ENCODE peak calls at places on chromosomes 5 and 9, in nine cellular contexts. U, B, J, D, L, A, F, G and E are unnamed samples.

GRCh38 chr5:131171276-131171815 is 602 bp downstream of the LYRM7 start:
- DNase-seq in U (no peak), B (peak), J (no peak), D (no peak), L (peak), A (no peak), F (peak), G (no peak), E (no peak)

GRCh38 chr5:31768046-31768445 is 129.1 kb downstream of the PDZD2 start:
- DNase-seq in U (no peak), B (no peak), J (no peak), D (no peak), L (no peak), A (no peak), F (no peak), G (peak), E (no peak)

GRCh38 chr5:97046270-97046982 is 96.0 kb downstream of the LIX1 start:
- DNase-seq in U (no peak), B (peak), J (no peak), D (no peak), L (no peak), A (peak), F (no peak), G (no peak), E (no peak)

GRCh38 chr5:140084466-140084865 is 29.4 kb upstream of the PURA start:
- DNase-seq in U (no peak), B (peak), J (no peak), D (no peak), L (no peak), A (no peak), F (no peak), G (peak), E (no peak)

GRCh38 chr5:127865273-127865672 is 162.1 kb downstream of the CCDC192 start:
- DNase-seq in U (no peak), B (no peak), J (no peak), D (no peak), L (no peak), A (no peak), F (no peak), G (no peak), E (no peak)

GRCh38 chr5:151020304-151021031 is at the start of gene GPX3:
- DNase-seq in U (peak), B (peak), J (no peak), D (no peak), L (peak), A (peak), F (peak), G (peak), E (no peak)

GRCh38 chr5:140549237-140550144 is 2.0 kb downstream of the EIF4EBP3 start:
- DNase-seq in U (peak), B (peak), J (peak), D (no peak), L (peak), A (peak), F (no peak), G (no peak), E (no peak)

GRCh38 chr9:130957451-130958203 is 18.6 kb upstream of the FIBCD1 start:
- DNase-seq in U (no peak), B (no peak), J (no peak), D (no peak), L (no peak), A (no peak), F (no peak), G (no peak), E (no peak)

GRCh38 chr5:72194846-72195245 is 87.6 kb downstream of the MAP1B start:
- DNase-seq in U (no peak), B (no peak), J (no peak), D (no peak), L (no peak), A (no peak), F (no peak), G (no peak), E (no peak)

GRCh38 chr5:168892618-168893017 is 313.4 kb upstream of the PANK3 start:
- DNase-seq in U (no peak), B (no peak), J (no peak), D (no peak), L (no peak), A (no peak), F (no peak), G (no peak), E (no peak)

GRCh38 chr5:62779010-62779422 is 200.4 kb downstream of the LRRC70 start:
- DNase-seq in U (peak), B (peak), J (peak), D (no peak), L (no peak), A (peak), F (peak), G (no peak), E (no peak)

GRCh38 chr9:91302831-91303230 is 58.9 kb downstream of the AUH start:
- DNase-seq in U (peak), B (peak), J (peak), D (no peak), L (peak), A (peak), F (no peak), G (no peak), E (peak)

GRCh38 chr5:157456301-157456700 is 3.7 kb upstream of the NIPAL4 start:
- DNase-seq in U (no peak), B (no peak), J (no peak), D (no peak), L (no peak), A (no peak), F (no peak), G (no peak), E (no peak)

GRCh38 chr5:134524219-134524825 is 1.1 kb upstream of the JADE2 start:
- DNase-seq in U (peak), B (peak), J (no peak), D (peak), L (peak), A (peak), F (peak), G (peak), E (no peak)

GRCh38 chr9:114120192-114121014 is 21.3 kb upstream of the KIF12 start:
- DNase-seq in U (no peak), B (no peak), J (no peak), D (no peak), L (no peak), A (no peak), F (no peak), G (no peak), E (no peak)

GRCh38 chr5:75348241-75348640 is 11.2 kb downstream of the HMGCR start:
- DNase-seq in U (no peak), B (no peak), J (peak), D (no peak), L (no peak), A (peak), F (no peak), G (no peak), E (no peak)

GRCh38 chr9:138116521-138116920 is 238.9 kb downstream of the CACNA1B start:
- DNase-seq in U (no peak), B (no peak), J (no peak), D (no peak), L (no peak), A (no peak), F (no peak), G (no peak), E (no peak)

GRCh38 chr5:150242495-150242894 is 47.1 kb downstream of the CAMK2A start:
- DNase-seq in U (no peak), B (no peak), J (no peak), D (no peak), L (no peak), A (no peak), F (no peak), G (no peak), E (no peak)

GRCh38 chr5:96433066-96433447 is at the start of gene PCSK1:
- DNase-seq in U (no peak), B (peak), J (no peak), D (no peak), L (no peak), A (no peak), F (no peak), G (no peak), E (no peak)

GRCh38 chr5:111932207-111932606 is 175.2 kb upstream of the NREP start:
- DNase-seq in U (no peak), B (peak), J (no peak), D (no peak), L (no peak), A (peak), F (no peak), G (no peak), E (no peak)

GRCh38 chr5:31671339-31671741 is 32.4 kb downstream of the PDZD2 start:
- DNase-seq in U (no peak), B (no peak), J (no peak), D (no peak), L (no peak), A (no peak), F (no peak), G (peak), E (no peak)

GRCh38 chr9:20111173-20111843 is 322.5 kb upstream of the SLC24A2 start:
- DNase-seq in U (no peak), B (no peak), J (no peak), D (no peak), L (no peak), A (no peak), F (no peak), G (no peak), E (no peak)

GRCh38 chr5:170863646-170864045 is 1.8 kb downstream of the RANBP17 start:
- DNase-seq in U (no peak), B (peak), J (peak), D (no peak), L (no peak), A (peak), F (no peak), G (no peak), E (no peak)

GRCh38 chr5:96943829-96944228 is 7.9 kb downstream of the LNPEP start:
- DNase-seq in U (no peak), B (peak), J (no peak), D (no peak), L (no peak), A (no peak), F (no peak), G (no peak), E (no peak)

DNA sequence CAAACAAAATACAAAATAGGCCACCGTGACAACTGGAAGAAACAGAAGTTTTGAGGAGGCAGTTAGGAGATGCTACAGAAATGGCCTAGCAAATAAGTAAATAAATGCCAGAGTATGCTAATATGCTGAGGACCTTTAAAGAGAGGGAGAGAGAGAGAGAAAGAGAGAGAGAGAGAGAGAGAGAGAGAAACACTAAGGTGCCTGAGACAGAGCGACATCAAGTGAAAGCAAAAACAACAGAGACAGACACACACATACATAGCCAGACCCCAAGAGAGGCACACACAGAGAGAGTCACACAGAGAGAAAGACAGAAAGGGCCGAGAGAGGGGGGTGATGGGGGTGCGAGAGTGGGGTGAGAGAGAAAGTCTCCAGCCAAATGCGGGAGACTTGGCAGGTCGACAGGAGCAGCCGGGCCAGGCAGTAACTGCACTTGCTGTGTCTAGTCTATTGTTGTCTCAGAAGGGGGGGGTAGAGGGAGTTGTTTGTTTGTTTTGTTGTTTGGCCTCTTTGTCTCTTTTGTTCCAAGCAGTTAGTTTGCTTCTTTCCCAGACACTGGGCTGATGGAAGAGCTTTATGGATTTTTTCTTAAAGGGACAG is 30.1 kb upstream of the NFIB start:
- DNase-seq in U (peak), B (no peak), J (no peak), D (no peak), L (no peak), A (no peak), F (no peak), G (peak), E (no peak)
- H3K27ac ChIP-seq in U (no peak), B (no peak), J (no peak), D (no peak), L (no peak), A (no peak), F (no peak), G (peak), E (no peak)

GRCh38 chr5:126479810-126480209 is 56.6 kb downstream of the GRAMD2B start:
- DNase-seq in U (no peak), B (no peak), J (no peak), D (no peak), L (no peak), A (no peak), F (no peak), G (no peak), E (no peak)
- H3K27ac ChIP-seq in U (no peak), B (no peak), J (no peak), D (no peak), L (no peak), A (no peak), F (no peak), G (peak), E (no peak)

DNA sequence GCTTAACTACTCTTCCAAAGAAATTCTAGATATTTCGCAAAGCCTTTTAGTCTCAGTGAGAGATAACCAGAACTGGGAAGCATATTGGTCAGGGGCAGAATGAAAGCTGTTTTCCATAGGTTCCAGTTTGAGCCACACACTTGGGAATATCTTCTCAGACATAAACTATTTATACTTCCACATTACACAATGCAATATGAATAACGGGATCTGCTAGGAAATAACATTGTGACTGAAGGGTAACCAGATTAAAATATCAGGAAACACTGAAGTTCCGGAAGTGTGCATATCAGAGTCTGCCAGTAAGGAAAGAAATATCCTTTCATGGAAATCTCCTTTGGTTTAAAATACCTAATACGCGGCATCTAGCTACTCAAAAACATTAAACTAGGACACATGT is 56.4 kb downstream of the ST8SIA4 start:
- DNase-seq in U (peak), B (peak), J (no peak), D (no peak), L (no peak), A (no peak), F (no peak), G (no peak), E (no peak)
- H3K27ac ChIP-seq in U (peak), B (no peak), J (no peak), D (no peak), L (no peak), A (no peak), F (no peak), G (peak), E (no peak)

DNA sequence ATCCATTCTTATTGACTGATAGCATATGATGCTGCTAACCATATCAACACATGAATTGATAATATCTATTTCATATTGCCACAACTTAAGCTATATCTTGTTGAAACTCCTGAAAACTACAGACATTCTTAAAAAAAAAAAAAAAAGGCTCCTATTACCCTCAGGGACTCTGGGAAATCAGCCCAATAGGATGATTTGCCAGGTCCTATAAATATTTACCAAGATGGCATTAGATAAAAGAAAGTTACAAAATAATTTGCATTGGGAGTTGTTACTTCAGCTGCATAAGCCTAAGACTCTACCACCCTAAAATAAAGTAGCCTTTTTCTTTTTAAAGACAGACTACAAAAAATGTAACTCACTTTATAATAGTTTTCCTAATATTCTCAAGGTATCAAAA is 84.4 kb downstream of the CDO1 start:
- DNase-seq in U (no peak), B (no peak), J (no peak), D (no peak), L (no peak), A (no peak), F (no peak), G (no peak), E (no peak)
- H3K27ac ChIP-seq in U (no peak), B (no peak), J (no peak), D (no peak), L (no peak), A (no peak), F (no peak), G (no peak), E (no peak)

DNA sequence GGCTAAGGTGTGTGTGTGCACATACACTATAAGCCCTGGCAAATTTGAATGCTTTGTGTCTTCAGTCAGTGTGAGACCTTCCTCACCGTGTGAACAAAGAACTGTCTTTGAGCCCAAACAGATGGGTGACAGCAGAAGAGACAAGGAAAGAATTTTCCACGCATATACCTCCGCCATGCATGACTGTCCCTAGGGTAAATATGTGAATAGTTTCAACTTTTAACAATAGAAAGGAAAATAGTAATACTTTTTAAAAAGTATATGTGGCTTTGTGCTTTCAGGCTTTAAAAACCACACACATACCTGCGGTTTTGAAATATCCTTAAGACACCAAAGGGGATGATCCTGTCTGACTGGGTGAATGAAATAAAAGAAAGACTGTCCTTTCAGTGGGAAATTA is 438.6 kb upstream of the MPDZ start:
- DNase-seq in U (no peak), B (peak), J (peak), D (no peak), L (no peak), A (peak), F (no peak), G (no peak), E (no peak)
- H3K27ac ChIP-seq in U (no peak), B (no peak), J (peak), D (no peak), L (no peak), A (no peak), F (no peak), G (peak), E (peak)

GRCh38 chr9:125470767-125471580 is 209.3 kb downstream of the GAPVD1 start:
- DNase-seq in U (no peak), B (no peak), J (no peak), D (no peak), L (no peak), A (no peak), F (no peak), G (no peak), E (no peak)

GRCh38 chr9:125476645-125477044 is 215.0 kb downstream of the GAPVD1 start:
- DNase-seq in U (no peak), B (no peak), J (no peak), D (no peak), L (no peak), A (no peak), F (no peak), G (no peak), E (no peak)

GRCh38 chr9:125475385-125475784 is 213.8 kb downstream of the GAPVD1 start:
- DNase-seq in U (no peak), B (no peak), J (no peak), D (no peak), L (no peak), A (no peak), F (no peak), G (no peak), E (no peak)

GRCh38 chr9:125472562-125472925 is 210.9 kb downstream of the GAPVD1 start:
- DNase-seq in U (no peak), B (no peak), J (no peak), D (no peak), L (no peak), A (no peak), F (no peak), G (no peak), E (no peak)

GRCh38 chr9:125472926-125473701 is 211.5 kb downstream of the GAPVD1 start:
- DNase-seq in U (peak), B (peak), J (peak), D (no peak), L (no peak), A (peak), F (no peak), G (peak), E (no peak)
- H3K27ac ChIP-seq in U (no peak), B (no peak), J (peak), D (no peak), L (no peak), A (peak), F (no peak), G (peak), E (no peak)

DNA sequence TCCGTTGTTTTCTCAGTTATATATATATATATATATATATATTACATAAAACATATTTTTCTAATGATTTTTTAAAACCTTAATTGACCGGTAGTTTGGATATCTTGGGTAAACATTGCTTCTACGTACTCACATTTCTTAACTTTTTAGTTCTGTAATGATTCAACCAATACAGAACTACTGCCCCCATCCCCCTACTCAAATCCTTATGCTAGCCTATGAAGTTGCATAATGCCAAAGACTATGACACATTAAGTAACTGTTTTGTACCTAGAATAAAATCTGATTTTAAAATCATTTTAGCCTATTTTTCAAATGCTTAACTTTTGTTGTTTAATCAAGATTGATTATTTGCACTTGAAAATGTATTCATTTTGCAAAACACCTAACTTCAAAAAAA is 4.4 kb upstream of the FST start:
- DNase-seq in U (no peak), B (no peak), J (no peak), D (no peak), L (no peak), A (no peak), F (no peak), G (no peak), E (no peak)
- H3K27ac ChIP-seq in U (no peak), B (no peak), J (no peak), D (no peak), L (no peak), A (no peak), F (no peak), G (no peak), E (no peak)

DNA sequence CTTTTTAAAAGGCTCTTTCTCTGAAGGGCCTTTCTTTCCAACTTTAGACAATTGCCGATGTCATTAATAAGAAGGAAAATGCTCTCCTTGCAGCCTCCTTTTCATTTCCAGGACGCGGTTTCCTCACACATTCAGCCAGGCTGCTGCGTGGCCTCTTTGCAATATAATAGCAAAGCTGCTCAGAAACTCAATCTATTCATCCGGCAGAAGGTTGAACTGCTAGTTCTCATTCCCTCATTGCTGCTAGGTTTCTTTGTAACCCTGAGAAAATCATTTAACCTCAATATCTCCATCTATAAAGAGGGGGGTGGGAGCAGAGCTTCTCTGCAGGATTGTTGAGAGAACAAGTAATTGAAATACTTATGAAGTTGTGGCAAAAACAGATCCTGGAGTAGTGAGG is 63.4 kb downstream of the NUDT12 start:
- DNase-seq in U (no peak), B (no peak), J (no peak), D (no peak), L (no peak), A (no peak), F (no peak), G (no peak), E (no peak)
- H3K27ac ChIP-seq in U (no peak), B (no peak), J (no peak), D (no peak), L (no peak), A (no peak), F (no peak), G (peak), E (no peak)

GRCh38 chr9:110041452-110041851 is 166.5 kb downstream of the C9orf152 start:
- DNase-seq in U (peak), B (no peak), J (no peak), D (no peak), L (no peak), A (no peak), F (no peak), G (no peak), E (no peak)
- H3K27ac ChIP-seq in U (peak), B (peak), J (no peak), D (no peak), L (no peak), A (peak), F (no peak), G (peak), E (no peak)

DNA sequence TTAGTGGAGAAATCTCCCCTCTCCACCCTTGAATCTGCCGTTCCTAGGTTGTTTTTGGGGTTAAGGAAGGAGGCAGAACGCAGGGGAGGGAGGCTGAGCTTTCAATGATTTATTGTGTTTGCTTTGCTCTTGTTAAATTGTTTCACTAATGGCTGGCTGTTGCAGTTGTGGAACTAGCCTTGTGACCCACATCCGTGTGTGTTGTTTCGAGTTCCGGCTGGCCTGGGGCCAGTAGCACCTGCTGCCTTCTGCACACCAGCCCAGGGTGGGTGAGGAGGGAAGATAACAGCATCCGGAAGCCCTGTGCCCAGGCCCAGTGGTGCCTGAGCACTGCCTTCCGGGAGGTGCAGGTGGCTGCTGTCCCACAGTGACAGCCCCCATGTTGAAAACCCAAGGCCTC is 3.6 kb downstream of the ERGIC1 start:
- DNase-seq in U (peak), B (no peak), J (no peak), D (peak), L (no peak), A (no peak), F (peak), G (no peak), E (no peak)
- H3K27ac ChIP-seq in U (peak), B (no peak), J (no peak), D (peak), L (no peak), A (no peak), F (peak), G (peak), E (no peak)